ENCODE peak calls at places on chromosomes 2 and 18, in six cellular contexts. One of them, this sample, is unnamed.

GRCh38 chr2:172097557-172098131 is 5.1 kb downstream of the DLX2 start:
- DNase-seq in NCI-H226: peak
- DNase-seq in activated T-helper 1 cell treated with anti-CD3 and anti-CD28 coated beads, Interleukin-2, amount 50 U/mL, for 16 hours: no peak
- DNase-seq in stimulated activated CD4-positive, alpha-beta T cell treated with anti-CD3 and anti-CD28 coated beads, Interleukin-15, amount 100 ng/mL, for 1 hour: no peak
- DNase-seq in activated T-cell treated with anti-CD3 and anti-CD28 coated beads for 24 hours: no peak
- DNase-seq in CD8-positive, alpha-beta T cell: no peak
- DNase-seq in this sample: no peak

GRCh38 chr2:27211241-27211942 is 449 bp upstream of the ATRAID start:
- DNase-seq in NCI-H226: peak
- DNase-seq in activated T-helper 1 cell treated with anti-CD3 and anti-CD28 coated beads, Interleukin-2, amount 50 U/mL, for 16 hours: no peak
- DNase-seq in stimulated activated CD4-positive, alpha-beta T cell treated with anti-CD3 and anti-CD28 coated beads, Interleukin-15, amount 100 ng/mL, for 1 hour: no peak
- DNase-seq in activated T-cell treated with anti-CD3 and anti-CD28 coated beads for 24 hours: no peak
- DNase-seq in CD8-positive, alpha-beta T cell: no peak
- DNase-seq in this sample: no peak

GRCh38 chr2:236969767-236970655 is 115.7 kb upstream of the COPS8 start:
- DNase-seq in NCI-H226: no peak
- DNase-seq in activated T-helper 1 cell treated with anti-CD3 and anti-CD28 coated beads, Interleukin-2, amount 50 U/mL, for 16 hours: peak
- DNase-seq in stimulated activated CD4-positive, alpha-beta T cell treated with anti-CD3 and anti-CD28 coated beads, Interleukin-15, amount 100 ng/mL, for 1 hour: no peak
- DNase-seq in activated T-cell treated with anti-CD3 and anti-CD28 coated beads for 24 hours: no peak
- DNase-seq in CD8-positive, alpha-beta T cell: peak
- DNase-seq in this sample: no peak

GRCh38 chr2:161418275-161418714 is 2.2 kb downstream of the TBR1 start:
- DNase-seq in NCI-H226: no peak
- DNase-seq in activated T-helper 1 cell treated with anti-CD3 and anti-CD28 coated beads, Interleukin-2, amount 50 U/mL, for 16 hours: no peak
- DNase-seq in stimulated activated CD4-positive, alpha-beta T cell treated with anti-CD3 and anti-CD28 coated beads, Interleukin-15, amount 100 ng/mL, for 1 hour: no peak
- DNase-seq in activated T-cell treated with anti-CD3 and anti-CD28 coated beads for 24 hours: no peak
- DNase-seq in CD8-positive, alpha-beta T cell: no peak
- DNase-seq in this sample: no peak

GRCh38 chr2:60867848-60868247 is 13.5 kb upstream of the REL start:
- DNase-seq in NCI-H226: no peak
- DNase-seq in activated T-helper 1 cell treated with anti-CD3 and anti-CD28 coated beads, Interleukin-2, amount 50 U/mL, for 16 hours: no peak
- DNase-seq in stimulated activated CD4-positive, alpha-beta T cell treated with anti-CD3 and anti-CD28 coated beads, Interleukin-15, amount 100 ng/mL, for 1 hour: no peak
- DNase-seq in activated T-cell treated with anti-CD3 and anti-CD28 coated beads for 24 hours: no peak
- DNase-seq in CD8-positive, alpha-beta T cell: peak
- DNase-seq in this sample: no peak

GRCh38 chr2:191677091-191677645 is 768 bp upstream of the NABP1 start:
- DNase-seq in NCI-H226: peak
- DNase-seq in activated T-helper 1 cell treated with anti-CD3 and anti-CD28 coated beads, Interleukin-2, amount 50 U/mL, for 16 hours: no peak
- DNase-seq in stimulated activated CD4-positive, alpha-beta T cell treated with anti-CD3 and anti-CD28 coated beads, Interleukin-15, amount 100 ng/mL, for 1 hour: no peak
- DNase-seq in activated T-cell treated with anti-CD3 and anti-CD28 coated beads for 24 hours: peak
- DNase-seq in CD8-positive, alpha-beta T cell: peak
- DNase-seq in this sample: peak

GRCh38 chr18:63540131-63540530 is 2.0 kb upstream of the SERPINB12 start:
- DNase-seq in NCI-H226: peak
- DNase-seq in activated T-helper 1 cell treated with anti-CD3 and anti-CD28 coated beads, Interleukin-2, amount 50 U/mL, for 16 hours: no peak
- DNase-seq in stimulated activated CD4-positive, alpha-beta T cell treated with anti-CD3 and anti-CD28 coated beads, Interleukin-15, amount 100 ng/mL, for 1 hour: no peak
- DNase-seq in activated T-cell treated with anti-CD3 and anti-CD28 coated beads for 24 hours: no peak
- DNase-seq in CD8-positive, alpha-beta T cell: no peak
- DNase-seq in this sample: peak

GRCh38 chr18:65606551-65607130 is 144.2 kb upstream of the CDH7 start:
- DNase-seq in NCI-H226: no peak
- DNase-seq in activated T-helper 1 cell treated with anti-CD3 and anti-CD28 coated beads, Interleukin-2, amount 50 U/mL, for 16 hours: no peak
- DNase-seq in stimulated activated CD4-positive, alpha-beta T cell treated with anti-CD3 and anti-CD28 coated beads, Interleukin-15, amount 100 ng/mL, for 1 hour: no peak
- DNase-seq in activated T-cell treated with anti-CD3 and anti-CD28 coated beads for 24 hours: no peak
- DNase-seq in CD8-positive, alpha-beta T cell: no peak
- DNase-seq in this sample: no peak

GRCh38 chr2:241996100-241996499 is 126.6 kb downstream of the RTP5 start:
- DNase-seq in NCI-H226: no peak
- DNase-seq in activated T-helper 1 cell treated with anti-CD3 and anti-CD28 coated beads, Interleukin-2, amount 50 U/mL, for 16 hours: no peak
- DNase-seq in stimulated activated CD4-positive, alpha-beta T cell treated with anti-CD3 and anti-CD28 coated beads, Interleukin-15, amount 100 ng/mL, for 1 hour: no peak
- DNase-seq in activated T-cell treated with anti-CD3 and anti-CD28 coated beads for 24 hours: no peak
- DNase-seq in CD8-positive, alpha-beta T cell: no peak
- DNase-seq in this sample: no peak

GRCh38 chr18:74517236-74517630 is 17.1 kb upstream of the CNDP1 start:
- DNase-seq in NCI-H226: no peak
- DNase-seq in activated T-helper 1 cell treated with anti-CD3 and anti-CD28 coated beads, Interleukin-2, amount 50 U/mL, for 16 hours: no peak
- DNase-seq in stimulated activated CD4-positive, alpha-beta T cell treated with anti-CD3 and anti-CD28 coated beads, Interleukin-15, amount 100 ng/mL, for 1 hour: no peak
- DNase-seq in activated T-cell treated with anti-CD3 and anti-CD28 coated beads for 24 hours: no peak
- DNase-seq in CD8-positive, alpha-beta T cell: no peak
- DNase-seq in this sample: no peak

GRCh38 chr18:74947417-74947816 is 261.5 kb downstream of the PTGR3 start:
- DNase-seq in NCI-H226: no peak
- DNase-seq in activated T-helper 1 cell treated with anti-CD3 and anti-CD28 coated beads, Interleukin-2, amount 50 U/mL, for 16 hours: no peak
- DNase-seq in stimulated activated CD4-positive, alpha-beta T cell treated with anti-CD3 and anti-CD28 coated beads, Interleukin-15, amount 100 ng/mL, for 1 hour: no peak
- DNase-seq in activated T-cell treated with anti-CD3 and anti-CD28 coated beads for 24 hours: no peak
- DNase-seq in CD8-positive, alpha-beta T cell: no peak
- DNase-seq in this sample: no peak

GRCh38 chr2:12267042-12267441 is 449.7 kb upstream of the TRIB2 start:
- DNase-seq in NCI-H226: no peak
- DNase-seq in activated T-helper 1 cell treated with anti-CD3 and anti-CD28 coated beads, Interleukin-2, amount 50 U/mL, for 16 hours: no peak
- DNase-seq in stimulated activated CD4-positive, alpha-beta T cell treated with anti-CD3 and anti-CD28 coated beads, Interleukin-15, amount 100 ng/mL, for 1 hour: no peak
- DNase-seq in activated T-cell treated with anti-CD3 and anti-CD28 coated beads for 24 hours: no peak
- DNase-seq in CD8-positive, alpha-beta T cell: no peak
- DNase-seq in this sample: no peak

GRCh38 chr2:208406474-208407451 is at the start of gene PTH2R:
- DNase-seq in NCI-H226: no peak
- DNase-seq in activated T-helper 1 cell treated with anti-CD3 and anti-CD28 coated beads, Interleukin-2, amount 50 U/mL, for 16 hours: no peak
- DNase-seq in stimulated activated CD4-positive, alpha-beta T cell treated with anti-CD3 and anti-CD28 coated beads, Interleukin-15, amount 100 ng/mL, for 1 hour: no peak
- DNase-seq in activated T-cell treated with anti-CD3 and anti-CD28 coated beads for 24 hours: no peak
- DNase-seq in CD8-positive, alpha-beta T cell: no peak
- DNase-seq in this sample: no peak

GRCh38 chr18:79863946-79864725 is 66.4 kb downstream of the KCNG2 start:
- DNase-seq in NCI-H226: no peak
- DNase-seq in activated T-helper 1 cell treated with anti-CD3 and anti-CD28 coated beads, Interleukin-2, amount 50 U/mL, for 16 hours: no peak
- DNase-seq in stimulated activated CD4-positive, alpha-beta T cell treated with anti-CD3 and anti-CD28 coated beads, Interleukin-15, amount 100 ng/mL, for 1 hour: no peak
- DNase-seq in activated T-cell treated with anti-CD3 and anti-CD28 coated beads for 24 hours: no peak
- DNase-seq in CD8-positive, alpha-beta T cell: no peak
- DNase-seq in this sample: no peak

GRCh38 chr2:110106642-110107041 is 9.0 kb downstream of the MALL start:
- DNase-seq in NCI-H226: peak
- DNase-seq in activated T-helper 1 cell treated with anti-CD3 and anti-CD28 coated beads, Interleukin-2, amount 50 U/mL, for 16 hours: no peak
- DNase-seq in stimulated activated CD4-positive, alpha-beta T cell treated with anti-CD3 and anti-CD28 coated beads, Interleukin-15, amount 100 ng/mL, for 1 hour: no peak
- DNase-seq in activated T-cell treated with anti-CD3 and anti-CD28 coated beads for 24 hours: no peak
- DNase-seq in CD8-positive, alpha-beta T cell: no peak
- DNase-seq in this sample: peak

GRCh38 chr2:70987386-70987785 is 7.3 kb downstream of the TEX261 start:
- DNase-seq in NCI-H226: no peak
- DNase-seq in activated T-helper 1 cell treated with anti-CD3 and anti-CD28 coated beads, Interleukin-2, amount 50 U/mL, for 16 hours: no peak
- DNase-seq in stimulated activated CD4-positive, alpha-beta T cell treated with anti-CD3 and anti-CD28 coated beads, Interleukin-15, amount 100 ng/mL, for 1 hour: no peak
- DNase-seq in activated T-cell treated with anti-CD3 and anti-CD28 coated beads for 24 hours: no peak
- DNase-seq in CD8-positive, alpha-beta T cell: no peak
- DNase-seq in this sample: no peak